ENCODE peak calls at places on chromosomes 7 and 10, in five cellular contexts. F is endothelial cell of umbilical vein, I is body of pancreas, P is BJ, J is astrocyte of the spinal cord. S is an unnamed sample.

GRCh38 chr10:78945838-78946237 is 122.9 kb upstream of the ZMIZ1 start:
- DNase-seq in F (no peak), I (no peak), P (no peak), J (no peak), S (no peak)

GRCh38 chr7:26334171-26334570 is 42.5 kb downstream of the SNX10 start:
- DNase-seq in F (no peak), I (no peak), P (no peak), J (no peak), S (no peak)

GRCh38 chr7:78787854-78788253 is 665.6 kb downstream of the MAGI2 start:
- DNase-seq in F (no peak), I (no peak), P (no peak), J (no peak), S (no peak)

GRCh38 chr10:114279886-114280644 is 41.0 kb downstream of the VWA2 start:
- DNase-seq in F (no peak), I (no peak), P (no peak), J (no peak), S (no peak)

GRCh38 chr10:90652519-90652918 is 205.3 kb downstream of the HTR7 start:
- DNase-seq in F (peak), I (no peak), P (no peak), J (peak), S (no peak)

GRCh38 chr7:157625973-157626790 is 289.4 kb downstream of the DNAJB6 start:
- DNase-seq in F (no peak), I (no peak), P (no peak), J (no peak), S (no peak)

GRCh38 chr10:97684866-97685394 is 2.1 kb downstream of the AVPI1 start:
- DNase-seq in F (no peak), I (no peak), P (no peak), J (peak), S (no peak)

GRCh38 chr7:119197172-119197871 is 972.8 kb downstream of the ANKRD7 start:
- DNase-seq in F (no peak), I (no peak), P (no peak), J (no peak), S (no peak)

GRCh38 chr7:18508441-18509427 is 13.2 kb downstream of the HDAC9 start:
- DNase-seq in F (peak), I (no peak), P (peak), J (peak), S (no peak)

GRCh38 chr10:12542271-12542670 is 192.9 kb downstream of the CAMK1D start:
- DNase-seq in F (no peak), I (no peak), P (no peak), J (no peak), S (no peak)

GRCh38 chr7:47405921-47406765 is 175.8 kb downstream of the TNS3 start:
- DNase-seq in F (peak), I (peak), P (no peak), J (peak), S (peak)

GRCh38 chr7:1867326-1867725 is 197.2 kb downstream of the ELFN1 start:
- DNase-seq in F (no peak), I (no peak), P (no peak), J (no peak), S (no peak)

GRCh38 chr10:100479059-100479458 is 16.2 kb downstream of the WNT8B start:
- DNase-seq in F (no peak), I (no peak), P (no peak), J (no peak), S (no peak)

GRCh38 chr10:46516660-46517416 is 39.6 kb downstream of the GPRIN2 start:
- DNase-seq in F (peak), I (no peak), P (peak), J (peak), S (no peak)

GRCh38 chr7:130423636-130424035 is 17.2 kb downstream of the CEP41 start:
- DNase-seq in F (no peak), I (no peak), P (no peak), J (no peak), S (no peak)

GRCh38 chr7:83739527-83739926 is 90.6 kb upstream of the SEMA3E start:
- DNase-seq in F (no peak), I (no peak), P (no peak), J (no peak), S (no peak)

GRCh38 chr10:73439605-73440298 is 6.4 kb upstream of the MSS51 start:
- DNase-seq in F (no peak), I (no peak), P (peak), J (peak), S (no peak)

GRCh38 chr10:1174022-1174421 is 117.8 kb downstream of the WDR37 start:
- DNase-seq in F (no peak), I (no peak), P (no peak), J (no peak), S (no peak)

GRCh38 chr7:50641442-50642405 is 76.5 kb upstream of the DDC start:
- DNase-seq in F (no peak), I (peak), P (no peak), J (no peak), S (peak)

GRCh38 chr7:65448824-65449504 is 75.3 kb downstream of the ZNF92 start:
- DNase-seq in F (peak), I (no peak), P (peak), J (peak), S (no peak)

GRCh38 chr7:4631664-4632171 is 50.4 kb upstream of the FOXK1 start:
- DNase-seq in F (peak), I (peak), P (peak), J (peak), S (peak)

GRCh38 chr7:142496545-142496991 is 238.7 kb upstream of the PRSS58 start:
- DNase-seq in F (peak), I (no peak), P (no peak), J (peak), S (no peak)

GRCh38 chr10:21526952-21527633 is 1.6 kb upstream of the SKIDA1 start:
- DNase-seq in F (peak), I (peak), P (no peak), J (peak), S (peak)

GRCh38 chr7:16268821-16269768 is 152.2 kb downstream of the CRPPA start:
- DNase-seq in F (no peak), I (no peak), P (peak), J (peak), S (no peak)

GRCh38 chr10:118471863-118472262 is 123.6 kb downstream of the PRLHR start:
- DNase-seq in F (no peak), I (no peak), P (no peak), J (peak), S (no peak)

GRCh38 chr7:127885843-127886242 is 145.4 kb downstream of the LRRC4 start:
- DNase-seq in F (peak), I (peak), P (no peak), J (peak), S (no peak)

GRCh38 chr7:45238806-45239205 is 81.2 kb downstream of the RAMP3 start:
- DNase-seq in F (no peak), I (no peak), P (no peak), J (no peak), S (no peak)

GRCh38 chr7:1065263-1066260 is 21.2 kb downstream of the GPR146 start:
- DNase-seq in F (peak), I (peak), P (no peak), J (peak), S (peak)

GRCh38 chr10:58334817-58335305 is at the start of gene UBE2D1:
- DNase-seq in F (peak), I (peak), P (no peak), J (peak), S (peak)

GRCh38 chr10:128763588-128763987 is 637.4 kb upstream of the MKI67 start:
- DNase-seq in F (no peak), I (no peak), P (no peak), J (no peak), S (no peak)

GRCh38 chr10:24096281-24096680 is 112.7 kb upstream of the KIAA1217 start:
- DNase-seq in F (no peak), I (no peak), P (no peak), J (no peak), S (no peak)

GRCh38 chr7:99428972-99429566 is 9.5 kb downstream of the PTCD1 start:
- DNase-seq in F (no peak), I (no peak), P (no peak), J (no peak), S (no peak)

GRCh38 chr7:47574473-47575328 is 7.2 kb downstream of the TNS3 start:
- DNase-seq in F (no peak), I (no peak), P (no peak), J (no peak), S (no peak)

GRCh38 chr7:35971133-35971995 is 170.5 kb downstream of the SEPTIN7 start:
- DNase-seq in F (no peak), I (no peak), P (no peak), J (no peak), S (no peak)

GRCh38 chr10:72785422-72785818 is 93.5 kb downstream of the MCU start:
- DNase-seq in F (peak), I (no peak), P (no peak), J (no peak), S (no peak)

GRCh38 chr10:112360308-112361270 is 13.3 kb upstream of the ACSL5 start:
- DNase-seq in F (peak), I (peak), P (no peak), J (peak), S (no peak)

DNA sequence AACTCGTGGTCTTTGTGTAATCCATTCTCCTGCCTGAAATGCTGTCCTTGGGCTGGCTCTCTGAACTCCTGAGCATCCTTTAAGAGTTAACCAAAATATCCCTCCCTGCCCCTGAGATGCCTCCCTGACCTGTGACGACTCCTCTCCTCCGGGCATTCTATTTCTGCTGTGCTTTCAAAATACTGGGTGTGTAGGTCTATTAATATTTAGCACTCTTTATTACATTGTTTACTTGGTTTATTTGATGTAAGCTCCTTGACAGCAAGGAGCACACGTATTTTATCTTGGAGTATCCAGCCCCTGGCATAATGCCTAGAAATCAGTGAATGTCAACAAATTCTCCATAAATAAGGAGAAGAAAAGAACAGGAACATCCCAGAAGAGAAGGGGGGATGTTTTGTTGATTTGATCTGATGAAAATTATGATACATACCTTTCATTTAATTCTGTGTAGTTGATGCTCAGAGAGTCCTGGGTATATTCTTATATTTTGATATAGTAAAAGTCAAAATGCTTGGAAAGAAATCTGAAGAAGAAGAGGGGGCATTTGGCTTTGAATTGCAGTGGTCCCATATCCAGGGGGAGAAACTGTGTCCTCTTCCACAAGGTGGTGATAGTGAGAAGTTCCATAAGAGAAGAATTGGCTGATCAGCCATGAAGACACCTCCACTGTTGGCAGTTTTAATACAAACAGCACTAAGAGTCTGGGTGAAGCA is 107.7 kb upstream of the MPP7 start:
- DNase-seq in F (no peak), I (no peak), P (no peak), J (no peak), S (no peak)
- TF ChIP-seq CTCF in F (no peak), I (no peak), P (peak), J (peak), S (no peak)

GRCh38 chr7:20539201-20539600 is 76.3 kb upstream of the ABCB5 start:
- DNase-seq in F (no peak), I (no peak), P (no peak), J (no peak), S (no peak)
- TF ChIP-seq CTCF in F (no peak), I (no peak), P (no peak), J (no peak), S (no peak)

GRCh38 chr10:92834331-92834730 is 14.0 kb upstream of the EXOC6 start:
- DNase-seq in F (peak), I (no peak), P (no peak), J (peak), S (no peak)

GRCh38 chr10:92844746-92845145 is 3.6 kb upstream of the EXOC6 start:
- DNase-seq in F (no peak), I (no peak), P (no peak), J (no peak), S (no peak)

GRCh38 chr10:92837462-92837861 is 10.9 kb upstream of the EXOC6 start:
- DNase-seq in F (no peak), I (no peak), P (no peak), J (no peak), S (no peak)

GRCh38 chr10:92834981-92835380 is 13.3 kb upstream of the EXOC6 start:
- DNase-seq in F (peak), I (no peak), P (no peak), J (peak), S (no peak)

GRCh38 chr10:92839191-92840085 is 8.9 kb upstream of the EXOC6 start:
- DNase-seq in F (peak), I (peak), P (no peak), J (peak), S (peak)
- TF ChIP-seq CTCF in F (peak), I (no peak), P (peak), J (peak), S (peak)

GRCh38 chr10:120825878-120826383 is 25.2 kb upstream of the WDR11 start:
- DNase-seq in F (no peak), I (no peak), P (no peak), J (no peak), S (no peak)

GRCh38 chr10:120827251-120827875 is 23.8 kb upstream of the WDR11 start:
- DNase-seq in F (no peak), I (no peak), P (no peak), J (no peak), S (no peak)

GRCh38 chr10:120823251-120823650 is 27.9 kb upstream of the WDR11 start:
- DNase-seq in F (no peak), I (no peak), P (no peak), J (no peak), S (no peak)

GRCh38 chr10:120828940-120829339 is 22.2 kb upstream of the WDR11 start:
- DNase-seq in F (no peak), I (no peak), P (no peak), J (no peak), S (no peak)

DNA sequence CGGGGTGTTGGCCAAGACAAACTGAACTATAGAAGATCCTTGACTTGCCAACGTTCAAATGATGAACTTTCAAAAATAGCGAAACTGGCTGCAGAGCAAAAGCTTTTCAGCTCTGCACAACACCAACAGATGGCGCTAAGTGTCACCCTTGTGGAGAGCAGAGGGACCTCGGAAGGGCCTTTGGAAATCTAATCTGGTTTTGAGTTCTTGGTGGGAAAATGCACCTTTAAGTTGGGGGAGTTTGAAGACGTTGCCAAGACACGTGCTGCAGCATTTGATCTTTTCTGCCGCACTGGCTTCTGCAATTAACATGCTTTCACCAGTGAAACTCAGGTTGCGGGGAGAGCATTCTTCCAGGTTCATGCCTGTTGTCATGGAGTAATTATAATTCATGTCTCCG is 26.3 kb upstream of the WDR11 start:
- DNase-seq in F (peak), I (no peak), P (no peak), J (peak), S (no peak)
- TF ChIP-seq CTCF in F (peak), I (peak), P (peak), J (peak), S (no peak)

DNA sequence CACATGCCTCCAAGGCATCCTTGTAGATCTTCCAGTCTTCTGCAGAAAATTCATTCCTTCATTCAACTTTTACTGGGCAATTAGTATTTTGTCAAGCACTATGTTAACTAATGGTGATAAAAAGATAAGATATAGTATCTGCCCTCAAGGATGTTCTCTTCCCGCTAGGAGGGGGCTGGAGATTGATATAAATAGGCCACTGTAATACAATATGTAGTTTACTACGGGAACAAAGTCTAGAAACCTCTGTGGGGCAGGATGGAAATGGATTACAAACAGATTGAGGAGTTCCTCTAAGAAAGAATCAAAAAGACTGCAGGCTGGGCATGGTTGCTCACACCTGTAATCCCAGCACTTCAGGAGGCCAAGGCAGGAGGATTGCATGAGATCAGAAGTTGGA is 10.3 kb upstream of the PARD3 start:
- DNase-seq in F (no peak), I (no peak), P (no peak), J (no peak), S (no peak)
- TF ChIP-seq CTCF in F (no peak), I (no peak), P (no peak), J (no peak), S (no peak)

DNA sequence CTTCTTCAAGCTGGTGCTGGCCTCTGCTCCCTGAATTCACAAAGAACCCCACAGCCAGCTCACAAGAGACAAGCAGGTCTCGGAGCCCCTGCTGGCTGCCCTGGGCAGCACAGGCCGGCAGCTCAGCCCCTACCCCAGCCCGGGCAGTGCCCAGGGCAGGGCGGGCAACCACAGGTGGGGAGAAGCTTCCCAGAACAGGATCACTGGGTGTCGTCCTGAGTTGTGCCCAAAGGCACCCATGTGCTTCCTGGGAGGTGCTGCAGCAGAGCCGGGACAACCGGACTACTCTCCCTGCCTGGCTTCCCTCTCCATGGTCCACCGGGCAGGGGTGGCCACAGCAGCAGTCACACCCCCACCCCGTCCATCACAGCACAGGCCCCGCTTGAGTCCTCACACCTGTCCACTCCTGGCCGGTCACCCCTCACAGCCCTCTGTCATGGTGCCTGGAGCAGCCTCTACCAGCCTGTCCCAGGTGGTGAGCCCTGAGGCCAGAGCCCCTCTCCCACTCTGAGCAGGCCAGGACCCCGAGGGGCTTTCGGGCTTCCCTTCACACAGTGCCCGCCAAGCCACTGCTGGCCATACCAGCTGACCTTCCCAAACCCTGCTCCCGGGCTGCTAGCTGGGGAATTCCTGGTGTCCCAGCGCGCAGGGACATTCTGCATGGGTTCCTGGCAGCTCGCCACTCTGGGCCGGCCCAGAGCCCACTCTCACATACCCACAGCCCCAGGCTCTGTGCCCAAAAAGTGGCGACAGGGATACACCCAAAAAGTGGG is 3.1 kb downstream of the RASGEF1A start:
- DNase-seq in F (no peak), I (peak), P (no peak), J (no peak), S (no peak)
- TF ChIP-seq CTCF in F (no peak), I (no peak), P (peak), J (peak), S (no peak)

GRCh38 chr10:61793760-61794713 is 107.5 kb upstream of the ARID5B start:
- DNase-seq in F (peak), I (no peak), P (peak), J (peak), S (no peak)

GRCh38 chr10:61795147-61795546 is 106.4 kb upstream of the ARID5B start:
- DNase-seq in F (no peak), I (no peak), P (no peak), J (no peak), S (no peak)

GRCh38 chr10:61796785-61797184 is 104.7 kb upstream of the ARID5B start:
- DNase-seq in F (no peak), I (no peak), P (no peak), J (no peak), S (no peak)

GRCh38 chr10:61792921-61793320 is 108.6 kb upstream of the ARID5B start:
- DNase-seq in F (peak), I (no peak), P (no peak), J (no peak), S (no peak)

GRCh38 chr10:61795551-61795950 is 105.9 kb upstream of the ARID5B start:
- DNase-seq in F (no peak), I (no peak), P (no peak), J (no peak), S (no peak)
- TF ChIP-seq CTCF in F (no peak), I (no peak), P (no peak), J (no peak), S (no peak)

S was measured in psoas muscle.